ENCODE peak calls at places on chromosomes 2 and 18, in ten cellular contexts. C is stimulated activated CD4-positive, alpha-beta T cell treated with anti-CD3 and anti-CD28 coated beads, Interleukin-1b, Interleukin-23, amount 100 ng/mL, for 4 hours; F is choroid plexus epithelial cell; I is Calu3; G is activated gamma-delta T cell; Z is GM04503; H is substantia nigra; V is stimulated activated CD8-positive, alpha-beta memory T cell treated with anti-CD3 and anti-CD28 coated beads, Interleukin-15, amount 100 ng/mL, for 48 hours; W is stimulated activated naive B cell treated with anti-CD40 and anti-IgM and Interleukin-4, amounts not matched to agents 10 μg/mL and 1 μg/mL and 100 μg/mL, for 72 hours; E is Caco-2. Y is an unnamed sample.

GRCh38 chr18:63975632-63976031 is 5.8 kb downstream of the SERPINB8 start:
- DNase-seq in G (no peak), Z (no peak), I (no peak), F (no peak), W (no peak), H (no peak), C (no peak), E (no peak), V (no peak), Y (no peak)

GRCh38 chr2:172249986-172250385 is 147.3 kb upstream of the DLX2 start:
- DNase-seq in V (no peak), H (no peak), G (no peak), E (no peak), C (no peak), I (no peak), F (peak), Z (peak), W (no peak), Y (no peak)

GRCh38 chr2:100791936-100792308 is 28.0 kb upstream of the NPAS2 start:
- DNase-seq in V (no peak), G (no peak), Z (no peak), F (no peak), W (no peak), H (no peak), C (no peak), E (no peak), I (no peak), Y (no peak)

GRCh38 chr2:75340560-75340959 is 141.2 kb upstream of the TACR1 start:
- DNase-seq in H (no peak), G (no peak), C (no peak), V (no peak), E (no peak), I (no peak), F (no peak), Z (peak), W (no peak), Y (no peak)

GRCh38 chr18:23578891-23579653 is 7.2 kb downstream of the NPC1 start:
- DNase-seq in I (no peak), C (no peak), G (no peak), E (no peak), V (no peak), F (peak), W (no peak), H (no peak), Z (no peak), Y (no peak)

GRCh38 chr2:37781028-37781427 is 109.6 kb upstream of the CDC42EP3 start:
- DNase-seq in W (no peak), G (no peak), C (no peak), H (no peak), I (no peak), Z (no peak), V (no peak), E (no peak), F (peak), Y (no peak)

GRCh38 chr2:174510583-174511189 is 23.9 kb upstream of the GPR155 start:
- DNase-seq in F (peak), H (no peak), V (no peak), C (no peak), W (no peak), Z (no peak), E (peak), G (no peak), I (no peak), Y (no peak)

GRCh38 chr2:180291552-180292421 is 284.7 kb upstream of the CWC22 start:
- DNase-seq in G (no peak), H (no peak), F (peak), E (peak), I (peak), C (no peak), W (no peak), Z (no peak), V (no peak), Y (no peak)

GRCh38 chr2:150280255-150280654 is 207.2 kb downstream of the RND3 start:
- DNase-seq in G (no peak), C (no peak), I (no peak), H (no peak), W (no peak), V (no peak), E (no peak), Z (peak), F (peak), Y (no peak)

GRCh38 chr2:74441111-74441689 is 537 bp downstream of the RTKN start:
- DNase-seq in V (no peak), C (no peak), W (peak), H (no peak), E (no peak), F (no peak), I (no peak), Z (no peak), G (no peak), Y (no peak)

GRCh38 chr2:163573652-163574051 is 162.2 kb downstream of the FIGN start:
- DNase-seq in E (peak), F (no peak), C (no peak), V (no peak), G (no peak), Z (no peak), W (no peak), I (peak), H (no peak), Y (no peak)

GRCh38 chr18:45874501-45875184 is 49.2 kb downstream of the SIGLEC15 start:
- DNase-seq in F (peak), W (peak), G (no peak), Z (no peak), E (no peak), C (peak), V (peak), H (no peak), I (no peak), Y (no peak)

GRCh38 chr2:70835643-70836042 is at the start of gene CD207:
- DNase-seq in G (no peak), E (no peak), W (no peak), H (no peak), C (no peak), F (no peak), V (no peak), I (no peak), Z (no peak), Y (no peak)

GRCh38 chr2:46388873-46389272 is 90.5 kb upstream of the TMEM247 start:
- DNase-seq in V (no peak), G (no peak), Z (no peak), I (no peak), C (no peak), H (no peak), F (no peak), E (no peak), W (no peak), Y (no peak)

GRCh38 chr2:203282101-203282500 is 43.3 kb downstream of the CYP20A1 start:
- DNase-seq in F (no peak), H (no peak), E (no peak), V (no peak), I (no peak), W (no peak), C (no peak), Z (no peak), G (no peak), Y (no peak)

GRCh38 chr2:97728091-97728596 is 14.8 kb downstream of the ZAP70 start:
- DNase-seq in G (no peak), V (no peak), W (no peak), E (no peak), C (no peak), I (peak), H (no peak), Z (peak), F (no peak), Y (no peak)

GRCh38 chr2:48844418-48845155 is 89.1 kb upstream of the LHCGR start:
- DNase-seq in V (no peak), Z (no peak), I (no peak), C (no peak), E (no peak), W (no peak), H (no peak), F (peak), G (no peak), Y (no peak)

GRCh38 chr2:105455488-105455991 is 56.7 kb upstream of the FHL2 start:
- DNase-seq in Z (peak), G (no peak), F (peak), E (peak), V (no peak), I (peak), C (no peak), W (no peak), H (no peak), Y (no peak)

GRCh38 chr2:12727641-12728040 is 10.9 kb downstream of the TRIB2 start:
- DNase-seq in V (no peak), G (no peak), I (no peak), E (no peak), H (no peak), W (no peak), F (no peak), Z (no peak), C (no peak), Y (no peak)

GRCh38 chr2:71905205-71905604 is 242.5 kb downstream of the CYP26B1 start:
- DNase-seq in F (no peak), E (no peak), Z (no peak), V (no peak), H (no peak), G (no peak), W (no peak), C (no peak), I (no peak), Y (no peak)

GRCh38 chr2:165646321-165646801 is 147.7 kb downstream of the GALNT3 start:
- DNase-seq in G (no peak), W (no peak), E (no peak), C (no peak), I (no peak), V (no peak), F (no peak), Z (peak), H (no peak), Y (no peak)

GRCh38 chr2:232351686-232352510 is 26.7 kb upstream of the ALPP start:
- DNase-seq in Z (no peak), V (no peak), F (no peak), E (no peak), W (no peak), C (no peak), I (no peak), H (no peak), G (no peak), Y (no peak)

GRCh38 chr18:54117853-54118773 is 106.4 kb downstream of the MBD2 start:
- DNase-seq in Z (no peak), E (no peak), W (no peak), H (no peak), V (no peak), I (no peak), F (peak), G (no peak), C (no peak), Y (no peak)

GRCh38 chr2:232854082-232854481 is 16.0 kb upstream of the SNORC start:
- DNase-seq in Z (peak), V (no peak), E (no peak), G (no peak), W (no peak), C (no peak), I (peak), F (peak), H (no peak), Y (no peak)

GRCh38 chr2:3284657-3285630 is 92.7 kb downstream of the EIPR1 start:
- DNase-seq in I (no peak), C (no peak), E (no peak), W (no peak), F (no peak), G (no peak), Z (no peak), H (no peak), V (no peak), Y (no peak)

GRCh38 chr2:110983130-110983529 is 137.6 kb upstream of the BCL2L11 start:
- DNase-seq in H (no peak), G (no peak), Z (no peak), I (no peak), V (no peak), C (no peak), E (no peak), F (no peak), W (no peak), Y (no peak)

GRCh38 chr2:27033253-27033852 is 588 bp downstream of the TMEM214 start:
- DNase-seq in I (no peak), V (no peak), F (no peak), Z (no peak), E (no peak), G (no peak), C (no peak), W (no peak), H (no peak), Y (no peak)

GRCh38 chr2:50143822-50144575 is 887.9 kb downstream of the NRXN1 start:
- DNase-seq in E (peak), F (peak), G (no peak), W (no peak), Z (peak), I (peak), V (no peak), H (no peak), C (no peak), Y (peak)

GRCh38 chr2:29213871-29214341 is 98.7 kb downstream of the CLIP4 start:
- DNase-seq in E (no peak), G (no peak), W (no peak), V (no peak), I (no peak), Z (no peak), C (no peak), F (no peak), H (no peak), Y (no peak)

GRCh38 chr2:120845281-120845680 is 109.6 kb downstream of the GLI2 start:
- DNase-seq in Z (no peak), W (no peak), F (no peak), H (no peak), E (no peak), G (no peak), C (no peak), I (no peak), V (no peak), Y (no peak)

GRCh38 chr2:149716687-149717086 is 129.1 kb upstream of the MMADHC start:
- DNase-seq in E (no peak), F (peak), H (no peak), V (no peak), C (no peak), Z (no peak), W (no peak), I (no peak), G (no peak), Y (no peak)

GRCh38 chr2:126513033-126513432 is 142.9 kb upstream of the GYPC start:
- DNase-seq in E (no peak), H (no peak), W (no peak), V (no peak), F (no peak), I (no peak), Z (no peak), C (no peak), G (no peak), Y (no peak)

GRCh38 chr2:135202751-135203150 is 150.7 kb downstream of the RAB3GAP1 start:
- DNase-seq in G (no peak), E (no peak), W (no peak), H (no peak), F (peak), Z (no peak), V (no peak), I (no peak), C (no peak), Y (no peak)

GRCh38 chr18:74836296-74837139 is 238.8 kb downstream of the ZNF407 start:
- DNase-seq in G (no peak), C (no peak), E (no peak), H (no peak), W (no peak), Z (no peak), F (peak), V (no peak), I (peak), Y (no peak)

GRCh38 chr2:148459300-148459891 is 185.2 kb upstream of the EPC2 start:
- DNase-seq in G (no peak), E (no peak), V (no peak), Z (no peak), W (no peak), C (no peak), F (peak), H (no peak), I (no peak), Y (no peak)